ENCODE peak calls at places on chromosomes 13 and 19, in six cellular contexts. X, R, Y, D, V and Q are unnamed samples.
A peak's percentile ranks its signal among the peaks of the same experiment; 100 is the strongest.

GRCh38 chr13:46149272-46150133 is 32.5 kb downstream of the LCP1 start:
- DNase-seq in X (no peak), R (peak; percentile 12), Y (no peak), D (peak; percentile 78), V (no peak), Q (no peak)

GRCh38 chr19:38736036-38736412 is 8.2 kb downstream of the CAPN12 start:
- DNase-seq in X (no peak), R (no peak), Y (no peak), D (peak; percentile 86), V (peak; percentile 44), Q (peak; percentile 68)

GRCh38 chr19:19691683-19692082 is 23.0 kb downstream of the ZNF101 start:
- DNase-seq in X (no peak), R (no peak), Y (no peak), D (no peak), V (no peak), Q (no peak)

GRCh38 chr13:76903544-76904162 is 17.4 kb upstream of the KCTD12 start:
- DNase-seq in X (peak; percentile 64), R (peak; percentile 80), Y (peak; percentile 41), D (peak; percentile 94), V (peak; percentile 79), Q (peak; percentile 70)

GRCh38 chr13:29594310-29594709 is 1.2 kb downstream of the SLC7A1 start:
- DNase-seq in X (peak; percentile 24), R (peak; percentile 91), Y (no peak), D (peak; percentile 99), V (peak; percentile 92), Q (no peak)

GRCh38 chr13:52868190-52868589 is 19.8 kb upstream of the PCDH8 start:
- DNase-seq in X (no peak), R (no peak), Y (no peak), D (no peak), V (no peak), Q (no peak)

GRCh38 chr19:18507021-18507726 is 14.7 kb downstream of the ELL start:
- DNase-seq in X (no peak), R (no peak), Y (no peak), D (peak; percentile 57), V (no peak), Q (no peak)

GRCh38 chr19:52945652-52946321 is 16.9 kb downstream of the ZNF816 start:
- DNase-seq in X (no peak), R (no peak), Y (no peak), D (peak; percentile 12), V (no peak), Q (peak; percentile 73)

DNA sequence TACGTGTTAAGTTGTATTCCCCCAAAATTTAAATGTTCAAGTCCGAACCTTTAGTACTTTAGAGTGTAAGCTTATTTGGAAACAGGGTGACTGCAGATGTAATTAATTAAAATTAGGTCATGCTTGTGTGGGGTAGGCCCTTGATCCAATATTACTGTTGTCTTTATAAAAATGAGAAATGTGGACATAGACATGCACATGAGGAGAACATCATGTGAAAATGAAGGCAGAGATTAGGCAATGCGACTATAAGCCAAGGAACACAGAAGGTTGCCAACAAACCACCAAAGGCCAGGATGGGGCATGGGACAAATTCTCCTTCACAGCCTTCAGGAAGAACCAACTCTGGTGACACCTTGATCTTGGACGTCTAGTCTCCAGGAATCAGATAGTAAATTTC is 1698.4 kb upstream of the SLC10A2 start:
- DNase-seq in X (no peak), R (no peak), Y (no peak), D (no peak), V (no peak), Q (no peak)
- H3K14ac ChIP-seq in X (no peak overlapping the region), R (no peak overlapping the region), Y (no peak overlapping the region), D (no peak overlapping the region), V (no peak overlapping the region), Q (no peak overlapping the region)

GRCh38 chr19:3619631-3620012 is 7.0 kb downstream of the CACTIN start:
- DNase-seq in X (no peak), R (no peak), Y (no peak), D (no peak), V (no peak), Q (no peak)

GRCh38 chr19:3617463-3617862 is 9.1 kb downstream of the CACTIN start:
- DNase-seq in X (no peak), R (no peak), Y (no peak), D (no peak), V (no peak), Q (peak; percentile 76)

GRCh38 chr19:3618144-3618810 is 8.3 kb downstream of the CACTIN start:
- DNase-seq in X (no peak), R (peak; percentile 29), Y (no peak), D (peak; percentile 52), V (peak; percentile 68), Q (peak; percentile 73)

GRCh38 chr19:3620145-3620816 is 6.3 kb downstream of the CACTIN start:
- DNase-seq in X (no peak), R (no peak), Y (no peak), D (no peak), V (no peak), Q (no peak)

DNA sequence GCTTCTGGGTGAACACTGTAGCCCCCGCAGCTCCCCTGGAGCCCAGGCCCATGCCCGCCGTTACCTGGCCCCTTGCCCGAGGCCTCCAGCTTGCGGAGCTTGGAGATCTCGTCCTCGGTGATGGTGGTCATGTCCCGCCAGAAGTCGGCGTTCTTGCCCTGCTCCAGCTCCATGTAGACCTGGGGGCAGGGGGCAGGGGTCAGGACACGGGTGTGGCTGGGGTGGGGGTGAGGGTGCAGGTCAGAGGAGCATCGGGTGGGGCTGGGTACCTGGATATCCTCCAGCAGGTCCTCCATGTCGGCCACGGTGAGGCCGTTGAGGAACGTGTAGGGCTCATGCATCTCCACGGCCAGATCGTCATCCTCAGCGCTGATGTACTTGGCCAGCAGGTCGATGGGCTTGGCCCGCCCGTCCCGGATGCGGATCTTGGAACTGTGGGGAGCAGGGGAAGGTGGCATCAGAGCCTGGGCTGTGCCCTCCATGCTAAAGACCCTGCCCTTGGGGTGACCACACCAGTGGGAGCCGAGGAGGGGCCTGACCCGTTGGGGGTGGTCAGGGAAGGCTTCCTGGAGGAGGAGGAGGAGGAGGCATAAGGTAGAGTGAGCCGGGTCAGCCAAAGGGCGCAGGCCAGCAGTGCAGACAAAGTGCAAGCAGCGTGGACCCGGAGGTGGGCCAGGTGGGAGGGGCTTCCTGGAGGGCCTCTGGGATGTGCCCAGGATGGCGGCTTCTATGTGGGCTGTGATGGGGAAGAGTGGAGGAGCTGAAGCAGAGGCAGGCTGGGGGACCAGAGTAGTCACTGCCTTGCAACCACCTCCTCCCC is 7.6 kb downstream of the CACTIN start:
- DNase-seq in X (no peak), R (no peak), Y (no peak), D (no peak), V (no peak), Q (no peak)
- H3K14ac ChIP-seq in X (no peak overlapping the region), R (no peak overlapping the region), Y (no peak overlapping the region), D (no peak overlapping the region), V (no peak overlapping the region), Q (no peak overlapping the region)

DNA sequence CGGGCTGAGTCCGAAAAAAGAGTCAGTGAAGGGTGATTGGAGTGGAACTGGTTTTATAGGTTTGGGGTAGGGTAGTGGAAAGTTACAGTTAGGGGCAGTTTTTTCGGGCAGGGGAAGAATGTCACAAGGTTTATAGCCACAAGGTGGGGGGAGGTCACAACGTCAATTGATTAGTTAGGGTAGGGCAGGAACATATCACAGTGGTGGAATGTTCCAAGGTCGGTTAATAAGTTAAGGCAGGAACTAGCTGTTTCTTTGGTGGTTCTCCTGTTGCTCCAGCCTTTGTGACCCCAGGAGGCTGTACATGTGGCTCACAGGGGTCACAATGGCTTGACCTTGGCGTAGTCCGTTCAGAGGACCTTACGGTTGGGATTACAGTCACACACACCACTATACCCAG is 20.3 kb downstream of the RDH8 start:
- DNase-seq in X (no peak), R (no peak), Y (no peak), D (no peak), V (no peak), Q (no peak)
- H3K14ac ChIP-seq in X (no peak overlapping the region), R (no peak overlapping the region), Y (no peak overlapping the region), D (no peak overlapping the region), V (no peak overlapping the region), Q (no peak overlapping the region)

DNA sequence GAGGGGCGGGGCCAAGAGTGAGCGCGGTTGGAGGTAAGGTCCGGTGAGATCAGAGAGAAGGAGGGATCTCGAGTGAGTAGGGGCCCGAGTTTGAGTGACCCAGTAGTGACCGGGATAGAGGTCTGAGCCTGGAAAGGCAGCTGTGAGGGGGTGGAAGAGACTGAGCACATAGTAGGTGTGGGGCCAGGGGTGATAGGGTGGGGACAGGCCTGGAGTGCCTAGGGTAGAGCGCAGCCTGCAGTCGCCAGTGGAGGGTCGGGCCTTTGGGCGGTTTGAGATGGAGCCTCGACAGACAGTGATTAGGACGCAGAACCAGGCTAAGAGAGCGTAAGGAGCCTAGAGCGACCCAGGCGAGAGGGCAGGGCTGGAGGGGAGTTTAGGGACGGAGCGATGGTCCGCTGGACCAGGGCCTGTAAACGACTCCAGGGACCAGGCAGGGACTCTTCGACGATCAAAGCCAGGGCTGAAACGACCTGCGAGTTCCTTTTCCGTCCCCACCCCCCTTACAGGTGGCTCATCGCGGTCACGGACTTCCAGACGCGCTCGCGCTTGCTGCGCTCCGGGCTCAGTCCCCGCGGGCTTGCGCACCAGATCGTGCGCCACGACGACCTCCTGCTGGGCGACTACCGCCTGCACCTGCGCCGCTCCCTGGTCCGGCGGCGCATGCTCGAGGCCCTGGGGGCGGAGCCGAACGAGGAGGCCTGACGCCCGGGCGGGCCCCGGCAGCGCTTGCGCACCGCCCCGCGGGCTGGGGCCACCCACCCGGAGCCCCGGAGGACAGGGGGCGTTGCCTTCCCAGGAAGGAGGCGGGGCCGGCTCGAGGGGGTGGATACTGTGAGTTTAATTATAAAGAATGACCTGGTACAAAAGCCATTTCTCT is 9.4 kb downstream of the C19orf81 start:
- DNase-seq in X (peak; percentile 93), R (peak; percentile 64), Y (peak; percentile 65), D (peak; percentile 30), V (no peak), Q (peak; percentile 94)
- H3K14ac ChIP-seq in X (peak overlapping the region; percentile 94), R (no peak overlapping the region), Y (peak overlapping the region; percentile 4), D (peak overlapping the region; percentile 48), V (no peak overlapping the region), Q (peak overlapping the region; percentile 91)

GRCh38 chr19:56966225-56966696 is 125.7 kb upstream of the PEG3 start:
- DNase-seq in X (no peak), R (no peak), Y (no peak), D (peak; percentile 43), V (no peak), Q (no peak)

GRCh38 chr19:56971230-56971629 is 130.7 kb upstream of the PEG3 start:
- DNase-seq in X (no peak), R (no peak), Y (no peak), D (no peak), V (no peak), Q (no peak)

GRCh38 chr19:56964526-56964925 is 124.0 kb upstream of the PEG3 start:
- DNase-seq in X (no peak), R (no peak), Y (no peak), D (peak; percentile 51), V (no peak), Q (no peak)

GRCh38 chr19:56969726-56970125 is 129.2 kb upstream of the PEG3 start:
- DNase-seq in X (no peak), R (no peak), Y (no peak), D (no peak), V (no peak), Q (no peak)

DNA sequence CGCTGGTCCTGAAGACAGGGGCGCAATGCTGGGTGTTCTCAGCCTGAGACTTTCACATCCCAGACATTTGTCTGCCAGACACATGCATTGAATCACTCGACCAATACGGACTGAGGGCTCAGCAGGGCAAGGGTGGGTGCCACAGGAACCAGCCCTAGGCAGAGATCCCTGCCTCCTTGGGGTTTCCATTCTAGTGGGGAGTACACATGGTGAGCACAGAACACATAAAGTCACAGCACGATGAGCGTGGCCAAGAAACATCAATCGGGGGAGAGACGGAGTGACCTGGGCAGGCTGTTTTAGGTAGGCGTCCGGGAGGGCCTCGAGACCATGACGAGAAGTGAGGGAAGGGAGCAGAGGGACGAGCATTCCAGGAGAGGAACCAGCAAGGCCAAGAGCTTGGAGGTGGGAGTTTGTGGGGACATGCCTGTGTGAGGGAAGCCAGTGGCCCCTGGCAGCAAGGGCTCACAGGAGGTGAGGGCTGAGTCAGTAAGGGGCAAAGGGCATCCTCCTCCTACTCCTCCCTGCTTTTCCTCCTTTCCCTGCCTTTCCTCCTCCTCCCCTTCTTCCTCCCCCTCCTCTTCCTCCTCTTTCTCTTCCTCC is 126.3 kb upstream of the PEG3 start:
- DNase-seq in X (no peak), R (no peak), Y (no peak), D (no peak), V (no peak), Q (no peak)
- H3K14ac ChIP-seq in X (no peak overlapping the region), R (no peak overlapping the region), Y (no peak overlapping the region), D (no peak overlapping the region), V (no peak overlapping the region), Q (no peak overlapping the region)